ENCODE peak calls at places on chromosomes 5 and 9, in seven cellular contexts. One of them, this sample, is unnamed.
A peak's percentile ranks its signal among the peaks of the same experiment; 100 is the strongest.

GRCh38 chr5:153974131-153974812 is 64.4 kb downstream of the FAM114A2 start:
- DNase-seq in WERI-Rb-1: peak; percentile 30
- DNase-seq in HFFc6: peak; percentile 47
- DNase-seq in iPS-NIHi11: peak; percentile 59
- DNase-seq in T-helper 9 cell: no peak
- DNase-seq in T-cell: no peak
- DNase-seq in suprapubic skin: no peak
- DNase-seq in this sample: peak; percentile 9

GRCh38 chr9:83472221-83472665 is 66.0 kb downstream of the FRMD3 start:
- DNase-seq in T-helper 9 cell: no peak
- DNase-seq in suprapubic skin: no peak
- DNase-seq in T-cell: no peak
- DNase-seq in iPS-NIHi11: no peak
- DNase-seq in WERI-Rb-1: no peak
- DNase-seq in HFFc6: peak; percentile 68
- DNase-seq in this sample: no peak

GRCh38 chr5:39547548-39548154 is 122.9 kb upstream of the DAB2 start:
- DNase-seq in T-helper 9 cell: no peak
- DNase-seq in suprapubic skin: no peak
- DNase-seq in iPS-NIHi11: peak; percentile 38
- DNase-seq in HFFc6: peak; percentile 65
- DNase-seq in T-cell: no peak
- DNase-seq in WERI-Rb-1: peak; percentile 15
- DNase-seq in this sample: no peak

GRCh38 chr5:177366528-177367322 is 9.0 kb downstream of the RGS14 start:
- DNase-seq in T-helper 9 cell: no peak
- DNase-seq in iPS-NIHi11: peak; percentile 93
- DNase-seq in WERI-Rb-1: peak; percentile 24
- DNase-seq in T-cell: no peak
- DNase-seq in suprapubic skin: peak; percentile 93
- DNase-seq in HFFc6: peak; percentile 73
- DNase-seq in this sample: no peak

GRCh38 chr9:100759166-100759565 is 181.3 kb downstream of the CAVIN4 start:
- DNase-seq in iPS-NIHi11: no peak
- DNase-seq in T-helper 9 cell: no peak
- DNase-seq in WERI-Rb-1: no peak
- DNase-seq in HFFc6: no peak
- DNase-seq in suprapubic skin: no peak
- DNase-seq in T-cell: no peak
- DNase-seq in this sample: no peak

GRCh38 chr9:17665450-17665849 is 86.6 kb downstream of the SH3GL2 start:
- DNase-seq in WERI-Rb-1: no peak
- DNase-seq in iPS-NIHi11: no peak
- DNase-seq in suprapubic skin: no peak
- DNase-seq in HFFc6: no peak
- DNase-seq in T-helper 9 cell: no peak
- DNase-seq in T-cell: no peak
- DNase-seq in this sample: no peak

GRCh38 chr5:160166069-160166972 is 47.1 kb upstream of the PWWP2A start:
- DNase-seq in WERI-Rb-1: no peak
- DNase-seq in HFFc6: no peak
- DNase-seq in T-helper 9 cell: no peak
- DNase-seq in suprapubic skin: no peak
- DNase-seq in T-cell: no peak
- DNase-seq in iPS-NIHi11: peak; percentile 18
- DNase-seq in this sample: no peak

GRCh38 chr5:5343581-5343980 is 78.9 kb upstream of the ICE1 start:
- DNase-seq in HFFc6: no peak
- DNase-seq in WERI-Rb-1: no peak
- DNase-seq in iPS-NIHi11: no peak
- DNase-seq in T-helper 9 cell: no peak
- DNase-seq in T-cell: no peak
- DNase-seq in suprapubic skin: no peak
- DNase-seq in this sample: no peak

GRCh38 chr9:7439355-7439978 is 360.1 kb downstream of the DMAC1 start:
- DNase-seq in iPS-NIHi11: no peak
- DNase-seq in T-helper 9 cell: no peak
- DNase-seq in HFFc6: no peak
- DNase-seq in T-cell: no peak
- DNase-seq in suprapubic skin: no peak
- DNase-seq in WERI-Rb-1: no peak
- DNase-seq in this sample: no peak

GRCh38 chr9:122393284-122393983 is 22.6 kb downstream of the PTGS1 start:
- DNase-seq in suprapubic skin: no peak
- DNase-seq in T-cell: no peak
- DNase-seq in T-helper 9 cell: no peak
- DNase-seq in HFFc6: no peak
- DNase-seq in iPS-NIHi11: no peak
- DNase-seq in WERI-Rb-1: no peak
- DNase-seq in this sample: no peak

GRCh38 chr9:127684576-127684975 is 22.2 kb upstream of the CFAP157 start:
- DNase-seq in T-cell: no peak
- DNase-seq in iPS-NIHi11: no peak
- DNase-seq in HFFc6: peak; percentile 80
- DNase-seq in WERI-Rb-1: no peak
- DNase-seq in T-helper 9 cell: no peak
- DNase-seq in suprapubic skin: no peak
- DNase-seq in this sample: no peak

GRCh38 chr5:35466746-35467145 is 150.9 kb upstream of the SPEF2 start:
- DNase-seq in T-helper 9 cell: no peak
- DNase-seq in iPS-NIHi11: no peak
- DNase-seq in T-cell: no peak
- DNase-seq in HFFc6: no peak
- DNase-seq in WERI-Rb-1: no peak
- DNase-seq in suprapubic skin: no peak
- DNase-seq in this sample: no peak

GRCh38 chr9:20384642-20385041 is 237.7 kb downstream of the MLLT3 start:
- DNase-seq in HFFc6: no peak
- DNase-seq in T-helper 9 cell: no peak
- DNase-seq in T-cell: no peak
- DNase-seq in iPS-NIHi11: no peak
- DNase-seq in suprapubic skin: no peak
- DNase-seq in WERI-Rb-1: no peak
- DNase-seq in this sample: no peak

GRCh38 chr9:37923796-37924430 is 20.0 kb upstream of the SLC25A51 start:
- DNase-seq in HFFc6: no peak
- DNase-seq in suprapubic skin: peak; percentile 38
- DNase-seq in WERI-Rb-1: no peak
- DNase-seq in T-helper 9 cell: no peak
- DNase-seq in T-cell: no peak
- DNase-seq in iPS-NIHi11: no peak
- DNase-seq in this sample: no peak

GRCh38 chr9:128454991-128455390 is 815 bp upstream of the ODF2 start:
- DNase-seq in suprapubic skin: no peak
- DNase-seq in HFFc6: no peak
- DNase-seq in WERI-Rb-1: no peak
- DNase-seq in T-cell: no peak
- DNase-seq in T-helper 9 cell: no peak
- DNase-seq in iPS-NIHi11: no peak
- DNase-seq in this sample: no peak

GRCh38 chr5:40464461-40464860 is 215.3 kb upstream of the PTGER4 start:
- DNase-seq in HFFc6: no peak
- DNase-seq in T-cell: no peak
- DNase-seq in iPS-NIHi11: no peak
- DNase-seq in T-helper 9 cell: no peak
- DNase-seq in suprapubic skin: no peak
- DNase-seq in WERI-Rb-1: no peak
- DNase-seq in this sample: no peak

GRCh38 chr5:31361234-31361633 is 167.7 kb downstream of the CDH6 start:
- DNase-seq in T-cell: no peak
- DNase-seq in suprapubic skin: no peak
- DNase-seq in WERI-Rb-1: no peak
- DNase-seq in T-helper 9 cell: no peak
- DNase-seq in iPS-NIHi11: no peak
- DNase-seq in HFFc6: peak; percentile 77
- DNase-seq in this sample: no peak

GRCh38 chr9:19408316-19408692 is 505 bp upstream of the ACER2 start:
- DNase-seq in T-helper 9 cell: peak; percentile 6
- DNase-seq in T-cell: no peak
- DNase-seq in WERI-Rb-1: no peak
- DNase-seq in HFFc6: no peak
- DNase-seq in iPS-NIHi11: no peak
- DNase-seq in suprapubic skin: peak; percentile 83
- DNase-seq in this sample: no peak

GRCh38 chr5:72661405-72661804 is 154.2 kb upstream of the ZNF366 start:
- DNase-seq in iPS-NIHi11: no peak
- DNase-seq in T-helper 9 cell: no peak
- DNase-seq in T-cell: no peak
- DNase-seq in WERI-Rb-1: no peak
- DNase-seq in HFFc6: no peak
- DNase-seq in suprapubic skin: no peak
- DNase-seq in this sample: no peak

GRCh38 chr5:10866913-10867312 is 105.9 kb upstream of the DAP start:
- DNase-seq in T-cell: no peak
- DNase-seq in suprapubic skin: no peak
- DNase-seq in WERI-Rb-1: peak; percentile 37
- DNase-seq in iPS-NIHi11: no peak
- DNase-seq in HFFc6: no peak
- DNase-seq in T-helper 9 cell: no peak
- DNase-seq in this sample: no peak

GRCh38 chr5:176748967-176749935 is 61.1 kb upstream of the UNC5A start:
- DNase-seq in HFFc6: no peak
- DNase-seq in suprapubic skin: peak; percentile 22
- DNase-seq in iPS-NIHi11: no peak
- DNase-seq in T-helper 9 cell: no peak
- DNase-seq in T-cell: no peak
- DNase-seq in WERI-Rb-1: no peak
- DNase-seq in this sample: no peak

GRCh38 chr5:172276214-172276613 is 7.3 kb downstream of the UBTD2 start:
- DNase-seq in iPS-NIHi11: no peak
- DNase-seq in T-helper 9 cell: no peak
- DNase-seq in WERI-Rb-1: no peak
- DNase-seq in HFFc6: peak; percentile 3
- DNase-seq in suprapubic skin: no peak
- DNase-seq in T-cell: no peak
- DNase-seq in this sample: no peak

GRCh38 chr5:67299317-67299716 is 102.7 kb upstream of the CD180 start:
- DNase-seq in HFFc6: no peak
- DNase-seq in T-cell: no peak
- DNase-seq in iPS-NIHi11: no peak
- DNase-seq in suprapubic skin: no peak
- DNase-seq in WERI-Rb-1: no peak
- DNase-seq in T-helper 9 cell: no peak
- DNase-seq in this sample: no peak

This sample was measured in GDM1.